ENCODE peak calls at places on chromosomes 5 and 9, in ten cellular contexts. One of them, this sample, is unnamed.

GRCh38 chr9:127955294-127956015 is 17.8 kb upstream of the DPM2 start:
- DNase-seq in ovary: no peak
- DNase-seq in adrenal gland: peak; percentile 97
- DNase-seq in BJ: no peak
- DNase-seq in A673: no peak
- DNase-seq in uterus: no peak
- DNase-seq in HCT116: peak; percentile 98
- DNase-seq in foreskin fibroblast: peak; percentile 48
- DNase-seq in brain microvascular endothelial cell: no peak
- DNase-seq in endothelial cell of umbilical vein: peak; percentile 21
- DNase-seq in this sample: peak; percentile 83

GRCh38 chr9:35516481-35516880 is 26.6 kb downstream of the RUSC2 start:
- DNase-seq in foreskin fibroblast: peak; percentile 88
- DNase-seq in uterus: no peak
- DNase-seq in adrenal gland: no peak
- DNase-seq in BJ: no peak
- DNase-seq in HCT116: no peak
- DNase-seq in A673: no peak
- DNase-seq in brain microvascular endothelial cell: peak; percentile 72
- DNase-seq in ovary: no peak
- DNase-seq in endothelial cell of umbilical vein: peak; percentile 43
- DNase-seq in this sample: no peak

GRCh38 chr5:124661317-124662141 is 84.9 kb downstream of the ZNF608 start:
- DNase-seq in brain microvascular endothelial cell: peak; percentile 55
- DNase-seq in HCT116: peak; percentile 81
- DNase-seq in ovary: no peak
- DNase-seq in endothelial cell of umbilical vein: peak; percentile 91
- DNase-seq in foreskin fibroblast: peak; percentile 82
- DNase-seq in adrenal gland: no peak
- DNase-seq in A673: peak; percentile 33
- DNase-seq in uterus: no peak
- DNase-seq in BJ: peak; percentile 50
- DNase-seq in this sample: no peak

GRCh38 chr9:124480621-124480981 is 26.6 kb downstream of the NR5A1 start:
- DNase-seq in adrenal gland: peak; percentile 63
- DNase-seq in ovary: no peak
- DNase-seq in BJ: no peak
- DNase-seq in HCT116: peak; percentile 32
- DNase-seq in A673: peak; percentile 78
- DNase-seq in brain microvascular endothelial cell: no peak
- DNase-seq in uterus: no peak
- DNase-seq in foreskin fibroblast: peak; percentile 44
- DNase-seq in endothelial cell of umbilical vein: peak; percentile 14
- DNase-seq in this sample: peak; percentile 85

GRCh38 chr5:125538469-125538868 is 792.0 kb upstream of the ZNF608 start:
- DNase-seq in adrenal gland: no peak
- DNase-seq in uterus: no peak
- DNase-seq in ovary: no peak
- DNase-seq in endothelial cell of umbilical vein: no peak
- DNase-seq in brain microvascular endothelial cell: no peak
- DNase-seq in BJ: no peak
- DNase-seq in foreskin fibroblast: no peak
- DNase-seq in HCT116: no peak
- DNase-seq in A673: no peak
- DNase-seq in this sample: no peak

GRCh38 chr9:90142580-90142979 is 500.0 kb downstream of the DIRAS2 start:
- DNase-seq in HCT116: peak; percentile 21
- DNase-seq in uterus: no peak
- DNase-seq in brain microvascular endothelial cell: peak; percentile 51
- DNase-seq in endothelial cell of umbilical vein: peak; percentile 31
- DNase-seq in ovary: no peak
- DNase-seq in foreskin fibroblast: peak; percentile 40
- DNase-seq in adrenal gland: peak; percentile 51
- DNase-seq in A673: peak; percentile 67
- DNase-seq in BJ: no peak
- DNase-seq in this sample: peak; percentile 32

GRCh38 chr5:1094670-1095190 is 17.1 kb downstream of the SLC12A7 start:
- DNase-seq in ovary: no peak
- DNase-seq in foreskin fibroblast: no peak
- DNase-seq in BJ: no peak
- DNase-seq in uterus: no peak
- DNase-seq in adrenal gland: no peak
- DNase-seq in A673: no peak
- DNase-seq in endothelial cell of umbilical vein: no peak
- DNase-seq in brain microvascular endothelial cell: no peak
- DNase-seq in HCT116: no peak
- DNase-seq in this sample: no peak

GRCh38 chr5:4233671-4234070 is 638.0 kb downstream of the IRX1 start:
- DNase-seq in HCT116: no peak
- DNase-seq in ovary: no peak
- DNase-seq in uterus: no peak
- DNase-seq in brain microvascular endothelial cell: no peak
- DNase-seq in BJ: no peak
- DNase-seq in A673: no peak
- DNase-seq in foreskin fibroblast: no peak
- DNase-seq in endothelial cell of umbilical vein: no peak
- DNase-seq in adrenal gland: no peak
- DNase-seq in this sample: no peak

GRCh38 chr9:134406366-134407122 is 80.3 kb downstream of the RXRA start:
- DNase-seq in BJ: no peak
- DNase-seq in HCT116: no peak
- DNase-seq in foreskin fibroblast: peak; percentile 35
- DNase-seq in ovary: no peak
- DNase-seq in uterus: no peak
- DNase-seq in A673: peak; percentile 60
- DNase-seq in endothelial cell of umbilical vein: no peak
- DNase-seq in brain microvascular endothelial cell: no peak
- DNase-seq in adrenal gland: peak; percentile 59
- DNase-seq in this sample: no peak

GRCh38 chr5:34656001-34656699 is at the start of gene RAI14:
- DNase-seq in adrenal gland: peak; percentile 85
- DNase-seq in BJ: peak; percentile 33
- DNase-seq in A673: peak; percentile 62
- DNase-seq in endothelial cell of umbilical vein: peak; percentile 93
- DNase-seq in uterus: peak; percentile 89
- DNase-seq in foreskin fibroblast: peak; percentile 97
- DNase-seq in HCT116: peak; percentile 23
- DNase-seq in brain microvascular endothelial cell: peak; percentile 75
- DNase-seq in ovary: peak; percentile 88
- DNase-seq in this sample: peak; percentile 56
- TF ChIP-seq CTCF in adrenal gland: no peak
- TF ChIP-seq CTCF in BJ: no peak
- TF ChIP-seq CTCF in A673: no peak
- TF ChIP-seq CTCF in endothelial cell of umbilical vein: peak; percentile 24
- TF ChIP-seq CTCF in uterus: peak; percentile 5
- TF ChIP-seq CTCF in foreskin fibroblast: no peak
- TF ChIP-seq CTCF in HCT116: no peak
- TF ChIP-seq CTCF in brain microvascular endothelial cell: no peak
- TF ChIP-seq CTCF in ovary: peak; percentile 13
- TF ChIP-seq CTCF in this sample: no peak

GRCh38 chr5:123367739-123368138 is 55.5 kb downstream of the CEP120 start:
- DNase-seq in adrenal gland: no peak
- DNase-seq in A673: peak; percentile 37
- DNase-seq in foreskin fibroblast: peak; percentile 19
- DNase-seq in BJ: no peak
- DNase-seq in endothelial cell of umbilical vein: peak; percentile 22
- DNase-seq in brain microvascular endothelial cell: no peak
- DNase-seq in HCT116: no peak
- DNase-seq in ovary: no peak
- DNase-seq in uterus: no peak
- DNase-seq in this sample: no peak
- TF ChIP-seq CTCF in adrenal gland: no peak
- TF ChIP-seq CTCF in A673: peak; percentile 53
- TF ChIP-seq CTCF in foreskin fibroblast: peak; percentile 18
- TF ChIP-seq CTCF in BJ: peak; percentile 41
- TF ChIP-seq CTCF in endothelial cell of umbilical vein: no peak
- TF ChIP-seq CTCF in brain microvascular endothelial cell: no peak
- TF ChIP-seq CTCF in HCT116: peak; percentile 45
- TF ChIP-seq CTCF in ovary: no peak
- TF ChIP-seq CTCF in uterus: no peak
- TF ChIP-seq CTCF in this sample: peak; percentile 26

GRCh38 chr9:136343884-136344269 is 16.5 kb downstream of the GPSM1 start:
- DNase-seq in foreskin fibroblast: no peak
- DNase-seq in BJ: no peak
- DNase-seq in endothelial cell of umbilical vein: no peak
- DNase-seq in adrenal gland: no peak
- DNase-seq in A673: no peak
- DNase-seq in ovary: no peak
- DNase-seq in brain microvascular endothelial cell: no peak
- DNase-seq in uterus: no peak
- DNase-seq in HCT116: no peak
- DNase-seq in this sample: no peak

GRCh38 chr9:136346927-136347465 is 16.5 kb downstream of the DNLZ start:
- DNase-seq in brain microvascular endothelial cell: no peak
- DNase-seq in endothelial cell of umbilical vein: no peak
- DNase-seq in adrenal gland: no peak
- DNase-seq in BJ: no peak
- DNase-seq in ovary: no peak
- DNase-seq in foreskin fibroblast: no peak
- DNase-seq in HCT116: no peak
- DNase-seq in uterus: no peak
- DNase-seq in A673: no peak
- DNase-seq in this sample: no peak

GRCh38 chr9:136344544-136345280 is 17.4 kb downstream of the GPSM1 start:
- DNase-seq in adrenal gland: no peak
- DNase-seq in A673: no peak
- DNase-seq in foreskin fibroblast: no peak
- DNase-seq in endothelial cell of umbilical vein: no peak
- DNase-seq in uterus: no peak
- DNase-seq in ovary: no peak
- DNase-seq in BJ: no peak
- DNase-seq in brain microvascular endothelial cell: no peak
- DNase-seq in HCT116: no peak
- DNase-seq in this sample: no peak

GRCh38 chr9:136346157-136346481 is 17.4 kb downstream of the DNLZ start:
- DNase-seq in ovary: no peak
- DNase-seq in endothelial cell of umbilical vein: no peak
- DNase-seq in brain microvascular endothelial cell: no peak
- DNase-seq in adrenal gland: no peak
- DNase-seq in foreskin fibroblast: no peak
- DNase-seq in BJ: no peak
- DNase-seq in A673: no peak
- DNase-seq in HCT116: no peak
- DNase-seq in uterus: no peak
- DNase-seq in this sample: no peak

DNA sequence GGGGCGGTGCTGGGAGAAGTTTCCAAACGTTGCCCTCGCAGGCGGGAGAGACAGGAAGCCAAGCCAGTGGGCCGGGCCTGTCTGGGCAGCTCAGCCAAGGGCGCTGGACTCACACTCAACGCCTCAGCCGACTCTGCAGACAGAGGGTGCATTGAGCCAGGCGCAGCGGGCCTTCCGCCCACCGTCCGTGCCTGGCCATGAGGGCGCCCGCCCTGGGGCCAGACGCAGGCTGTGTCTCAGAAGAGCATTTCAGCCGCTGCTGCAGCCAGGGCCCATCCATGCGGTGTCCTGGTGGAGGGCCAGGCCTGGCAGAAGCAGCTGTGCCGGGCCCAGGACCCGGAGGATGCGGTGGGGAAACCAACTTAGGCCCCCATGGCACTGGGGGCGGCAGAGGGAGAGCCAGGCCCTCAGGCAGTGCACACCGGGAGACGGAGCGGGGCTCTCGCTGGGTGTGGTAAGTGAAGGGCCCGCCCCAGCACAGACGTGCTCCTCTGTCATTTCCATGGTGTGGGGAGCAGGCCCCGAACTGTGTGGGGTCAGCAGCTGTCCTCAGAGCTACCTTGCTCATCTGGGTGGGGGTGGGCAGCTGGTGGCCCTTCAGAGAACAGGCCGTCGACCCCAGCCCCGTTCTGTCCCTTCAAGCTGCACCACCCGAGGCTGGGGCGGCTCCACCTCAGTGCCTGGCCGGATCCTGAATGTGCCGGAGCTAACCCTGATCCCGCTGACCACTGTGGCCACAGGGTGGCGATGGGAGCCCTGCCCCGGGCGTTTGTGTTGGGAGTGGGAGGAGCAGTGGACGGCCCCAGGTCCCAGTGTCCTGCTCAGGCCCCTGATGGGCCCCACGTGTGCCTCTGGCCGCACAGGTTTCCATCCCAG is 18.0 kb downstream of the DNLZ start:
- DNase-seq in BJ: no peak
- DNase-seq in ovary: no peak
- DNase-seq in uterus: peak; percentile 71
- DNase-seq in HCT116: no peak
- DNase-seq in foreskin fibroblast: peak; percentile 90
- DNase-seq in A673: no peak
- DNase-seq in endothelial cell of umbilical vein: peak; percentile 35
- DNase-seq in adrenal gland: peak; percentile 71
- DNase-seq in brain microvascular endothelial cell: no peak
- DNase-seq in this sample: no peak
- TF ChIP-seq CTCF in BJ: peak; percentile 71
- TF ChIP-seq CTCF in ovary: peak; percentile 10
- TF ChIP-seq CTCF in uterus: peak; percentile 38
- TF ChIP-seq CTCF in HCT116: peak; percentile 46
- TF ChIP-seq CTCF in foreskin fibroblast: peak; percentile 45
- TF ChIP-seq CTCF in A673: no peak
- TF ChIP-seq CTCF in endothelial cell of umbilical vein: peak; percentile 71
- TF ChIP-seq CTCF in adrenal gland: peak; percentile 12
- TF ChIP-seq CTCF in brain microvascular endothelial cell: peak; percentile 69
- TF ChIP-seq CTCF in this sample: no peak

GRCh38 chr5:120091376-120091948 is 372.6 kb upstream of the PRR16 start:
- DNase-seq in ovary: no peak
- DNase-seq in endothelial cell of umbilical vein: no peak
- DNase-seq in A673: no peak
- DNase-seq in foreskin fibroblast: no peak
- DNase-seq in uterus: no peak
- DNase-seq in adrenal gland: no peak
- DNase-seq in BJ: no peak
- DNase-seq in HCT116: no peak
- DNase-seq in brain microvascular endothelial cell: no peak
- DNase-seq in this sample: no peak

GRCh38 chr5:120088831-120089230 is 375.3 kb upstream of the PRR16 start:
- DNase-seq in BJ: no peak
- DNase-seq in uterus: no peak
- DNase-seq in foreskin fibroblast: no peak
- DNase-seq in HCT116: no peak
- DNase-seq in A673: no peak
- DNase-seq in brain microvascular endothelial cell: peak; percentile 9
- DNase-seq in ovary: no peak
- DNase-seq in endothelial cell of umbilical vein: no peak
- DNase-seq in adrenal gland: no peak
- DNase-seq in this sample: no peak

GRCh38 chr5:120096413-120096812 is 367.7 kb upstream of the PRR16 start:
- DNase-seq in ovary: no peak
- DNase-seq in adrenal gland: no peak
- DNase-seq in endothelial cell of umbilical vein: no peak
- DNase-seq in HCT116: no peak
- DNase-seq in BJ: peak; percentile 1
- DNase-seq in A673: no peak
- DNase-seq in brain microvascular endothelial cell: peak; percentile 13
- DNase-seq in foreskin fibroblast: peak; percentile 59
- DNase-seq in uterus: no peak
- DNase-seq in this sample: no peak

GRCh38 chr5:120092649-120093048 is 371.5 kb upstream of the PRR16 start:
- DNase-seq in BJ: no peak
- DNase-seq in ovary: no peak
- DNase-seq in endothelial cell of umbilical vein: no peak
- DNase-seq in adrenal gland: no peak
- DNase-seq in A673: no peak
- DNase-seq in HCT116: no peak
- DNase-seq in foreskin fibroblast: no peak
- DNase-seq in uterus: no peak
- DNase-seq in brain microvascular endothelial cell: no peak
- DNase-seq in this sample: no peak

GRCh38 chr5:120093178-120093577 is 370.9 kb upstream of the PRR16 start:
- DNase-seq in uterus: no peak
- DNase-seq in BJ: no peak
- DNase-seq in HCT116: no peak
- DNase-seq in adrenal gland: no peak
- DNase-seq in A673: no peak
- DNase-seq in endothelial cell of umbilical vein: no peak
- DNase-seq in foreskin fibroblast: no peak
- DNase-seq in ovary: no peak
- DNase-seq in brain microvascular endothelial cell: no peak
- DNase-seq in this sample: no peak
- TF ChIP-seq CTCF in uterus: no peak
- TF ChIP-seq CTCF in BJ: no peak
- TF ChIP-seq CTCF in HCT116: no peak
- TF ChIP-seq CTCF in adrenal gland: no peak
- TF ChIP-seq CTCF in A673: no peak
- TF ChIP-seq CTCF in endothelial cell of umbilical vein: no peak
- TF ChIP-seq CTCF in foreskin fibroblast: no peak
- TF ChIP-seq CTCF in ovary: no peak
- TF ChIP-seq CTCF in brain microvascular endothelial cell: no peak
- TF ChIP-seq CTCF in this sample: no peak